ENCODE peak calls at places on chromosomes 5 and 9, in seven cellular contexts. V, B, F, L, O, E and P are unnamed samples.

GRCh38 chr5:73747696-73748380 is 121.8 kb downstream of the ARHGEF28 start:
- DNase-seq in E (no peak), V (no peak), L (no peak), B (no peak), O (no peak), F (no peak), P (no peak)

GRCh38 chr9:30622551-30622950 is 1761.9 kb upstream of the ACO1 start:
- DNase-seq in B (no peak), L (no peak), V (no peak), E (no peak), F (no peak), O (no peak), P (no peak)

GRCh38 chr5:136424835-136425694 is 59.7 kb upstream of the TRPC7 start:
- DNase-seq in L (peak; percentile 50), E (peak; percentile 27), B (peak; percentile 76), O (peak; percentile 71), V (peak; percentile 55), F (peak; percentile 75), P (peak; percentile 67)

GRCh38 chr9:79489241-79490000 is 82.3 kb upstream of the TLE4 start:
- DNase-seq in L (no peak), B (peak; percentile 43), E (no peak), O (peak; percentile 77), F (no peak), V (peak; percentile 54), P (peak; percentile 91)

GRCh38 chr5:150573867-150574817 is 66.2 kb downstream of the NDST1 start:
- DNase-seq in L (no peak), B (no peak), F (no peak), O (peak; percentile 26), V (no peak), E (no peak), P (no peak)

GRCh38 chr5:130992621-130993020 is 172.4 kb downstream of the HINT1 start:
- DNase-seq in E (no peak), O (no peak), L (no peak), V (peak; percentile 18), B (no peak), F (no peak), P (no peak)

GRCh38 chr5:2403296-2403695 is 348.2 kb downstream of the IRX2 start:
- DNase-seq in F (no peak), L (no peak), O (no peak), E (no peak), B (no peak), V (no peak), P (no peak)

GRCh38 chr9:121399883-121400607 is 30.0 kb upstream of the STOM start:
- DNase-seq in E (no peak), O (peak; percentile 87), F (peak; percentile 44), V (peak; percentile 87), L (no peak), B (peak; percentile 86), P (peak; percentile 78)

GRCh38 chr9:34375901-34376595 is 650 bp downstream of the MYORG start:
- DNase-seq in E (peak; percentile 66), O (peak; percentile 32), B (peak; percentile 46), F (peak; percentile 75), L (peak; percentile 39), V (peak; percentile 44), P (no peak)

GRCh38 chr9:124747065-124747464 is 24.0 kb downstream of the NR6A1 start:
- DNase-seq in F (no peak), V (no peak), O (no peak), B (peak; percentile 16), L (no peak), E (no peak), P (no peak)

GRCh38 chr5:151739939-151740335 is 18.5 kb downstream of the ATOX1 start:
- DNase-seq in V (peak; percentile 40), L (no peak), O (peak; percentile 93), E (no peak), B (peak; percentile 36), F (no peak), P (peak; percentile 93)

GRCh38 chr5:60295423-60295822 is 401.9 kb upstream of the PDE4D start:
- DNase-seq in E (no peak), B (peak; percentile 59), O (peak; percentile 55), V (peak; percentile 47), L (no peak), F (peak; percentile 9), P (peak; percentile 13)

GRCh38 chr9:120737411-120737810 is 23.1 kb upstream of the MEGF9 start:
- DNase-seq in B (no peak), V (no peak), L (no peak), O (no peak), E (no peak), F (no peak), P (no peak)

GRCh38 chr5:178757410-178757809 is 27.0 kb upstream of the ZNF354A start:
- DNase-seq in B (no peak), E (no peak), F (no peak), L (no peak), V (no peak), O (no peak), P (no peak)